ENCODE peak calls at places on chromosomes 11 and 22, in nine cellular contexts. L, G, U, M, Y, W, H, S and A are unnamed samples.

GRCh38 chr11:62256281-62256680 is 13.7 kb upstream of the SCGB2A2 start:
- DNase-seq in L (no peak), G (no peak), U (no peak), M (no peak), Y (no peak), W (no peak), H (no peak), S (no peak), A (no peak)

GRCh38 chr11:57459112-57460016 is 964 bp upstream of the RTN4RL2 start:
- DNase-seq in L (no peak), G (no peak), U (no peak), M (peak), Y (peak), W (no peak), H (peak), S (no peak), A (peak)

GRCh38 chr11:115060840-115061239 is 382.5 kb downstream of the NXPE2 start:
- DNase-seq in L (no peak), G (no peak), U (no peak), M (no peak), Y (no peak), W (peak), H (no peak), S (no peak), A (no peak)

GRCh38 chr11:35515224-35515623 is 10.2 kb downstream of the PAMR1 start:
- DNase-seq in L (no peak), G (no peak), U (no peak), M (no peak), Y (no peak), W (peak), H (no peak), S (peak), A (no peak)

GRCh38 chr22:26298605-26299310 is 129.5 kb downstream of the SEZ6L start:
- DNase-seq in L (no peak), G (no peak), U (no peak), M (no peak), Y (no peak), W (no peak), H (no peak), S (no peak), A (no peak)

GRCh38 chr11:123526918-123527317 is 96.8 kb downstream of the GRAMD1B start:
- DNase-seq in L (no peak), G (no peak), U (no peak), M (no peak), Y (no peak), W (no peak), H (no peak), S (no peak), A (no peak)

GRCh38 chr11:45254070-45254469 is 32.1 kb downstream of the SYT13 start:
- DNase-seq in L (no peak), G (no peak), U (peak), M (no peak), Y (no peak), W (peak), H (no peak), S (no peak), A (no peak)

GRCh38 chr11:57248780-57249383 is 11.8 kb upstream of the APLNR start:
- DNase-seq in L (peak), G (no peak), U (peak), M (peak), Y (peak), W (peak), H (peak), S (no peak), A (peak)

GRCh38 chr22:27065259-27065658 is 407.9 kb downstream of the MIAT start:
- DNase-seq in L (no peak), G (no peak), U (no peak), M (no peak), Y (no peak), W (no peak), H (no peak), S (no peak), A (no peak)

GRCh38 chr11:44627911-44628729 is 62.7 kb downstream of the CD82 start:
- DNase-seq in L (peak), G (no peak), U (peak), M (no peak), Y (peak), W (peak), H (no peak), S (peak), A (no peak)

GRCh38 chr11:134764367-134764766 is 352.3 kb upstream of the B3GAT1 start:
- DNase-seq in L (no peak), G (no peak), U (no peak), M (no peak), Y (no peak), W (no peak), H (no peak), S (no peak), A (no peak)

GRCh38 chr11:76724162-76724768 is 53.7 kb upstream of the LRRC32 start:
- DNase-seq in L (no peak), G (no peak), U (no peak), M (peak), Y (no peak), W (no peak), H (no peak), S (no peak), A (no peak)

GRCh38 chr11:70913715-70914231 is 338.6 kb downstream of the SHANK2 start:
- DNase-seq in L (no peak), G (no peak), U (no peak), M (peak), Y (no peak), W (no peak), H (peak), S (no peak), A (peak)

GRCh38 chr11:34168642-34169051 is 63.2 kb downstream of the NAT10 start:
- DNase-seq in L (no peak), G (no peak), U (no peak), M (no peak), Y (no peak), W (peak), H (peak), S (no peak), A (no peak)

GRCh38 chr11:2549491-2549875 is 104.7 kb downstream of the KCNQ1 start:
- DNase-seq in L (no peak), G (no peak), U (no peak), M (no peak), Y (peak), W (no peak), H (peak), S (no peak), A (no peak)

GRCh38 chr11:61280883-61281580 is 14.1 kb downstream of the VWCE start:
- DNase-seq in L (no peak), G (no peak), U (no peak), M (no peak), Y (no peak), W (no peak), H (peak), S (no peak), A (no peak)

GRCh38 chr22:25497269-25497668 is 67.2 kb upstream of the GRK3 start:
- DNase-seq in L (no peak), G (no peak), U (no peak), M (no peak), Y (no peak), W (peak), H (no peak), S (no peak), A (no peak)

GRCh38 chr11:76577199-76577920 is 93.2 kb downstream of the LRRC32 start:
- DNase-seq in L (no peak), G (no peak), U (peak), M (peak), Y (peak), W (peak), H (peak), S (peak), A (no peak)

GRCh38 chr11:2173150-2173693 is 1.6 kb upstream of the TH start:
- DNase-seq in L (no peak), G (no peak), U (no peak), M (peak), Y (no peak), W (no peak), H (no peak), S (no peak), A (peak)

GRCh38 chr11:122180435-122180834 is 64.4 kb upstream of the BLID start:
- DNase-seq in L (no peak), G (no peak), U (peak), M (no peak), Y (no peak), W (peak), H (no peak), S (peak), A (no peak)

GRCh38 chr22:50276143-50276542 is 6.0 kb upstream of the MAPK11 start:
- DNase-seq in L (peak), G (no peak), U (no peak), M (no peak), Y (peak), W (peak), H (peak), S (no peak), A (peak)

GRCh38 chr11:77035580-77035979 is 1.4 kb downstream of the B3GNT6 start:
- DNase-seq in L (no peak), G (no peak), U (no peak), M (no peak), Y (no peak), W (no peak), H (no peak), S (no peak), A (no peak)

GRCh38 chr11:130407978-130408377 is 20.4 kb downstream of the ADAMTS8 start:
- DNase-seq in L (no peak), G (no peak), U (peak), M (no peak), Y (no peak), W (peak), H (no peak), S (peak), A (no peak)

GRCh38 chr11:17765381-17766359 is 31.1 kb downstream of the KCNC1 start:
- DNase-seq in L (no peak), G (no peak), U (peak), M (peak), Y (no peak), W (peak), H (peak), S (no peak), A (no peak)

GRCh38 chr22:49768077-49768476 is 59.6 kb downstream of the BRD1 start:
- DNase-seq in L (no peak), G (no peak), U (no peak), M (no peak), Y (peak), W (no peak), H (peak), S (no peak), A (no peak)